ENCODE peak calls at places on chromosome 19, in four cellular contexts. One of them, this sample, is unnamed.

GRCh38 chr19:40512110-40512472 is 45.3 kb downstream of the SPTBN4 start:
- DNase-seq in IMR-90: no peak
- DNase-seq in H1: no peak
- DNase-seq in mesendoderm: no peak
- DNase-seq in this sample: no peak

GRCh38 chr19:6925801-6926751 is 38.7 kb downstream of the ADGRE1 start:
- DNase-seq in H1: no peak
- DNase-seq in IMR-90: no peak
- DNase-seq in mesendoderm: no peak
- DNase-seq in this sample: no peak

GRCh38 chr19:6381030-6381750 is 5.5 kb upstream of the PSPN start:
- DNase-seq in mesendoderm: no peak
- DNase-seq in IMR-90: no peak
- DNase-seq in H1: no peak
- DNase-seq in this sample: no peak

GRCh38 chr19:6459356-6460098 is at the start of gene SLC25A23:
- DNase-seq in IMR-90: peak
- DNase-seq in H1: peak
- DNase-seq in mesendoderm: peak
- DNase-seq in this sample: peak

GRCh38 chr19:6357995-6358394 is 3.3 kb upstream of the CLPP start:
- DNase-seq in IMR-90: no peak
- DNase-seq in mesendoderm: no peak
- DNase-seq in H1: no peak
- DNase-seq in this sample: no peak

GRCh38 chr19:49637865-49638350 is 2.0 kb downstream of the RRAS start:
- DNase-seq in H1: peak
- DNase-seq in IMR-90: peak
- DNase-seq in mesendoderm: peak
- DNase-seq in this sample: peak

GRCh38 chr19:30695171-30695875 is 323.1 kb downstream of the ZNF536 start:
- DNase-seq in IMR-90: no peak
- DNase-seq in mesendoderm: peak
- DNase-seq in H1: peak
- DNase-seq in this sample: peak

GRCh38 chr19:48332351-48332661 is 7.0 kb downstream of the EMP3 start:
- DNase-seq in IMR-90: no peak
- DNase-seq in mesendoderm: no peak
- DNase-seq in H1: no peak
- DNase-seq in this sample: no peak

GRCh38 chr19:14339741-14340140 is 41.5 kb upstream of the ADGRE5 start:
- DNase-seq in H1: no peak
- DNase-seq in IMR-90: no peak
- DNase-seq in mesendoderm: no peak
- DNase-seq in this sample: no peak

GRCh38 chr19:21143846-21144245 is 2.0 kb downstream of the ZNF431 start:
- DNase-seq in IMR-90: no peak
- DNase-seq in mesendoderm: no peak
- DNase-seq in H1: no peak
- DNase-seq in this sample: no peak

GRCh38 chr19:15371786-15372380 is 7.7 kb downstream of the AKAP8 start:
- DNase-seq in mesendoderm: no peak
- DNase-seq in IMR-90: no peak
- DNase-seq in H1: no peak
- DNase-seq in this sample: no peak

GRCh38 chr19:4952945-4953344 is 16.0 kb upstream of the KDM4B start:
- DNase-seq in H1: no peak
- DNase-seq in mesendoderm: no peak
- DNase-seq in IMR-90: no peak
- DNase-seq in this sample: no peak

GRCh38 chr19:3151563-3152430 is 16.0 kb downstream of the GNA15 start:
- DNase-seq in H1: no peak
- DNase-seq in mesendoderm: no peak
- DNase-seq in IMR-90: no peak
- DNase-seq in this sample: no peak

GRCh38 chr19:41097302-41097701 is 9.1 kb downstream of the CYP2A13 start:
- DNase-seq in IMR-90: no peak
- DNase-seq in mesendoderm: no peak
- DNase-seq in H1: no peak
- DNase-seq in this sample: no peak

GRCh38 chr19:3783660-3784584 is 2.3 kb downstream of the MATK start:
- DNase-seq in H1: peak
- DNase-seq in IMR-90: no peak
- DNase-seq in mesendoderm: peak
- DNase-seq in this sample: peak

GRCh38 chr19:15589760-15590451 is 25.1 kb upstream of the CYP4F8 start:
- DNase-seq in IMR-90: no peak
- DNase-seq in H1: no peak
- DNase-seq in mesendoderm: no peak
- DNase-seq in this sample: no peak

GRCh38 chr19:33796164-33797100 is at the start of gene KCTD15:
- DNase-seq in IMR-90: peak
- DNase-seq in mesendoderm: peak
- DNase-seq in H1: peak
- DNase-seq in this sample: peak

GRCh38 chr19:48685583-48685982 is 10.2 kb upstream of the FUT2 start:
- DNase-seq in mesendoderm: no peak
- DNase-seq in H1: no peak
- DNase-seq in IMR-90: no peak
- DNase-seq in this sample: no peak

GRCh38 chr19:45587873-45588272 is 3.3 kb upstream of the OPA3 start:
- DNase-seq in H1: no peak
- DNase-seq in IMR-90: no peak
- DNase-seq in mesendoderm: no peak
- DNase-seq in this sample: no peak

GRCh38 chr19:31518626-31519025 is 169.4 kb upstream of the TSHZ3 start:
- DNase-seq in H1: peak
- DNase-seq in IMR-90: no peak
- DNase-seq in mesendoderm: peak
- DNase-seq in this sample: no peak

GRCh38 chr19:51689751-51690358 is 3.3 kb upstream of the SPACA6 start:
- DNase-seq in H1: peak
- DNase-seq in mesendoderm: peak
- DNase-seq in IMR-90: no peak
- DNase-seq in this sample: peak

GRCh38 chr19:42313096-42313839 is at the start of gene TMEM145:
- DNase-seq in H1: peak
- DNase-seq in mesendoderm: peak
- DNase-seq in IMR-90: peak
- DNase-seq in this sample: peak

GRCh38 chr19:28289294-28290063 is 923.5 kb downstream of the UQCRFS1 start:
- DNase-seq in IMR-90: no peak
- DNase-seq in H1: no peak
- DNase-seq in mesendoderm: no peak
- DNase-seq in this sample: no peak

GRCh38 chr19:45772912-45773311 is 3.9 kb upstream of the SIX5 start:
- DNase-seq in IMR-90: no peak
- DNase-seq in mesendoderm: no peak
- DNase-seq in H1: no peak
- DNase-seq in this sample: no peak

GRCh38 chr19:46271488-46272197 is 25.2 kb upstream of the HIF3A start:
- DNase-seq in H1: no peak
- DNase-seq in IMR-90: peak
- DNase-seq in mesendoderm: peak
- DNase-seq in this sample: no peak

GRCh38 chr19:19349365-19349764 is 28.7 kb downstream of the MAU2 start:
- DNase-seq in IMR-90: no peak
- DNase-seq in mesendoderm: no peak
- DNase-seq in H1: no peak
- DNase-seq in this sample: no peak

GRCh38 chr19:19345970-19346369 is 25.3 kb downstream of the MAU2 start:
- DNase-seq in IMR-90: no peak
- DNase-seq in H1: no peak
- DNase-seq in mesendoderm: no peak
- DNase-seq in this sample: no peak

GRCh38 chr19:19345232-19345631 is 24.6 kb downstream of the MAU2 start:
- DNase-seq in mesendoderm: no peak
- DNase-seq in IMR-90: no peak
- DNase-seq in H1: no peak
- DNase-seq in this sample: no peak

GRCh38 chr19:19347401-19347800 is 26.8 kb downstream of the MAU2 start:
- DNase-seq in H1: no peak
- DNase-seq in IMR-90: no peak
- DNase-seq in mesendoderm: no peak
- DNase-seq in this sample: no peak

GRCh38 chr19:19348266-19348665 is 27.6 kb downstream of the MAU2 start:
- DNase-seq in mesendoderm: no peak
- DNase-seq in H1: no peak
- DNase-seq in IMR-90: no peak
- DNase-seq in this sample: no peak
- H3K56ac ChIP-seq in mesendoderm: no peak
- H3K56ac ChIP-seq in H1: no peak
- H3K56ac ChIP-seq in IMR-90: no peak
- H3K56ac ChIP-seq in this sample: no peak

GRCh38 chr19:1237754-1238372 is at the start of gene CBARP:
- DNase-seq in H1: peak
- DNase-seq in IMR-90: no peak
- DNase-seq in mesendoderm: no peak
- DNase-seq in this sample: no peak
- H3K56ac ChIP-seq in H1: no peak
- H3K56ac ChIP-seq in IMR-90: peak
- H3K56ac ChIP-seq in mesendoderm: peak
- H3K56ac ChIP-seq in this sample: no peak

GRCh38 chr19:38942471-38943181 is 11.9 kb downstream of the MRPS12 start:
- DNase-seq in mesendoderm: no peak
- DNase-seq in H1: no peak
- DNase-seq in IMR-90: no peak
- DNase-seq in this sample: no peak

GRCh38 chr19:38949580-38950367 is 19.0 kb downstream of the MRPS12 start:
- DNase-seq in IMR-90: peak
- DNase-seq in mesendoderm: peak
- DNase-seq in H1: peak
- DNase-seq in this sample: peak

GRCh38 chr19:38945562-38946228 is 15.0 kb downstream of the MRPS12 start:
- DNase-seq in H1: no peak
- DNase-seq in mesendoderm: no peak
- DNase-seq in IMR-90: no peak
- DNase-seq in this sample: peak

GRCh38 chr19:38944981-38945506 is 14.3 kb downstream of the MRPS12 start:
- DNase-seq in IMR-90: no peak
- DNase-seq in mesendoderm: no peak
- DNase-seq in H1: no peak
- DNase-seq in this sample: no peak

DNA sequence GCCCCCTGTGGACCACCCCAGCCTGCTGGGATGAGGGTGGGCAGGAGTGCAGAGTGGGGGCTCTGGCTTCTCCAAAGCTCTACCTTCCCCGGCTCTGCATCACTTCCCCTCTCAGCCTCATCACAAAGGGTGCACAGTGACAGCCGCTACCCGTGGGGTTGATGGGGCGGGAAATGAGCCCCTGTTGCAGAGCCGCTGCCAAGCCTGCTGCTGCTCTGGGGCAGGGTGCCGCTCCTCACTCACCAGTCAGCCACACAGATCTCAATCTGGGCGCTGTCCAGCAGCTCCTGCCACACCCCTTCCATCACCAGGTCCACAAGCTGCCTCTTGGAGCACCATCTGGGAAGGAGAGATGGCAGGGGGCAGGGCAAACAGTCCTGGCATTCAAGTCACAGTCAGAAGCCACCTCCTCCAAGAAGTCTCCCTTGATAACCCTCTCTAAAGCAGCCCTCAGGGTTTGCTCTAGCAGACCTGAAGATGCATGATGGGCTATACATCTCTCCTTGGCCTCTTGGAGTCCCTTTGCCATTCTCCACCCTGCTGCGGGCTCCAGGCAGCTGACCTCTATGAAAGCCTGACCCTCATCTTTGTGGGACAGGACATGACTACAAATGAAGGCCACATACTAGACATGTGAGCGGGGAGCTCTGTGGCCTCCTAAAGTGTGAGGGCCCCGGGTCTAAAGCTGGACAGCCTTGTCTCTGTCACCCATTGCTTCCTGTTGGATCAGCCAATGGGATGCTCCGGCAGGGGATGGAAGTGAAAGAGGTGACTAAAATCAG is 15.7 kb downstream of the MRPS12 start:
- DNase-seq in mesendoderm: no peak
- DNase-seq in H1: no peak
- DNase-seq in IMR-90: no peak
- DNase-seq in this sample: peak
- H3K56ac ChIP-seq in mesendoderm: no peak
- H3K56ac ChIP-seq in H1: no peak
- H3K56ac ChIP-seq in IMR-90: no peak
- H3K56ac ChIP-seq in this sample: no peak

GRCh38 chr19:38337360-38337653 is 1.7 kb downstream of the CATSPERG start:
- DNase-seq in IMR-90: no peak
- DNase-seq in mesendoderm: peak
- DNase-seq in H1: no peak
- DNase-seq in this sample: no peak
- H3K56ac ChIP-seq in IMR-90: no peak
- H3K56ac ChIP-seq in mesendoderm: no peak
- H3K56ac ChIP-seq in H1: peak
- H3K56ac ChIP-seq in this sample: no peak

DNA sequence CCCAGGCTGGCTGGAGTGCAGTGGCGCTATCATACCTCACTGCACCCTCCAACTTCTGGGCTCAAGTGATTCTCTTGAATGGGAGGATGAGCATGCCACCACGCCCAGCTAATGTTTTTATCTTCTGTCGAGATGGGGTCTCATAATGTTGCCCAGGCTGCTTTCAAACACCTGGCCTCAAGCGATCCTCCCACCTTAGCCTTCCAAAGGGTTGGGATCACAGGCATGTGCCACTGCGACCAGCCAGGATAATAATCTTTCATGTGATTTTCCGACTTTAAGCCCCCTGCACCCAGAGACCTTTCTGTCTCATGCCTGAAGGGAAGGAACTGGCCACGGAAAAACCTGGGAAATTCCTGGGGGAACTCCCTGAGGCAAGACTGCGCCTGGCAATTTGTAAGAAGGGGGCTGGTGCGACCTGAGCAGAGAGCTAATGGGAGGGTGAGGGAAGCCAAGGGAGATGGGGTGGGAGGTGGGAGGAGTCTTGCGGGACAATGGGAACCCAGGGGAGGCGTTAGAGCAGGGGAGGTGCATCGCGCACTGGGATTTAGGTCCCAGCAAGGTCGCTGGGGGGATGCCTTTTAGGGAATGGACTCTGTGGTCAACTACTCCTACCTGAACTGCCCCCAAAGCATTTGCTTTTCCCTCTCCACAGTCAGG is 1.2 kb upstream of the CCDC124 start:
- DNase-seq in mesendoderm: peak
- DNase-seq in IMR-90: no peak
- DNase-seq in H1: peak
- DNase-seq in this sample: peak
- H3K56ac ChIP-seq in mesendoderm: peak
- H3K56ac ChIP-seq in IMR-90: no peak
- H3K56ac ChIP-seq in H1: no peak
- H3K56ac ChIP-seq in this sample: no peak

DNA sequence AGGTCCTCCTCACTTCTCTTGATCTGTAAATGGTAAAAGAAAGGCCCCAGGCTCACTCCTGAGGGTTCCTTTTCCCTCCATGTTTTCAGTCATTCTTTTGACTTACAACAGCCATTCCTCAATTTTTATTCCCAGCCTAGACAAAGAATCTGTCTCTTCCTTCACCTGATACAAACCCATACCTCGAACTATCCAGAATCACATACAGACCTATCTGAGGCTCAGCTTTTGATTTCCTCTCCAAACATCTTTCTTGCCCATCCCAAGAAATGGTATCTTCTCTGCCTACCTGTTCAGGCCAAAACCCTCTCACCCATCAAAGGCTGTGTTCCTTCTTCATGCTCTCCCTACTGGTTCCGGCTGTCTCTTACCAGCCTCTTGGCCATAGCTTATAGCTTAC is 2.2 kb downstream of the CHMP2A start:
- DNase-seq in mesendoderm: no peak
- DNase-seq in IMR-90: no peak
- DNase-seq in H1: no peak
- DNase-seq in this sample: no peak
- H3K56ac ChIP-seq in mesendoderm: no peak
- H3K56ac ChIP-seq in IMR-90: no peak
- H3K56ac ChIP-seq in H1: no peak
- H3K56ac ChIP-seq in this sample: no peak